ENCODE peak calls at places on chromosomes 7 and 10, in five cellular contexts. R, E, T, A and X are unnamed samples.

GRCh38 chr10:57723305-57723704 is 544.4 kb downstream of the IPMK start:
- DNase-seq in R (no peak), E (no peak), T (no peak), A (no peak), X (no peak)

GRCh38 chr7:140304071-140304799 is 94.1 kb downstream of the SLC37A3 start:
- DNase-seq in R (no peak), E (peak), T (peak), A (peak), X (peak)

GRCh38 chr10:42836771-42837468 is 54.3 kb downstream of the BMS1 start:
- DNase-seq in R (no peak), E (no peak), T (peak), A (peak), X (no peak)

GRCh38 chr10:61786728-61787127 is 114.8 kb upstream of the ARID5B start:
- DNase-seq in R (no peak), E (peak), T (peak), A (peak), X (peak)

GRCh38 chr7:3188946-3189345 is 112.1 kb upstream of the SDK1 start:
- DNase-seq in R (no peak), E (no peak), T (no peak), A (no peak), X (no peak)

GRCh38 chr10:47262606-47263295 is 37.2 kb upstream of the GDF10 start:
- DNase-seq in R (no peak), E (no peak), T (peak), A (no peak), X (no peak)

GRCh38 chr10:114684822-114685209 is 26.7 kb upstream of the ABLIM1 start:
- DNase-seq in R (no peak), E (no peak), T (peak), A (no peak), X (no peak)

GRCh38 chr10:8412541-8412940 is 358.1 kb downstream of the GATA3 start:
- DNase-seq in R (no peak), E (no peak), T (no peak), A (no peak), X (no peak)

GRCh38 chr10:48550977-48551376 is 53.9 kb downstream of the ARHGAP22 start:
- DNase-seq in R (no peak), E (no peak), T (no peak), A (no peak), X (no peak)

GRCh38 chr7:43294080-43294630 is 181.7 kb downstream of the HECW1 start:
- DNase-seq in R (no peak), E (no peak), T (peak), A (no peak), X (no peak)

GRCh38 chr7:95716357-95717122 is 55.8 kb upstream of the DYNC1I1 start:
- DNase-seq in R (peak), E (peak), T (no peak), A (no peak), X (no peak)

GRCh38 chr10:78203915-78204818 is 170.5 kb downstream of the RPS24 start:
- DNase-seq in R (no peak), E (no peak), T (peak), A (no peak), X (no peak)

GRCh38 chr10:79202188-79203013 is 133.6 kb downstream of the ZMIZ1 start:
- DNase-seq in R (peak), E (peak), T (peak), A (peak), X (no peak)

GRCh38 chr7:137501561-137501960 is 158.0 kb upstream of the PTN start:
- DNase-seq in R (no peak), E (no peak), T (no peak), A (no peak), X (no peak)

GRCh38 chr10:34895977-34896376 is 80.9 kb upstream of the PARD3 start:
- DNase-seq in R (no peak), E (no peak), T (no peak), A (no peak), X (no peak)

GRCh38 chr7:105268511-105269392 is 120.0 kb downstream of the SRPK2 start:
- DNase-seq in R (no peak), E (peak), T (peak), A (peak), X (peak)

GRCh38 chr10:17527530-17528146 is 73.2 kb upstream of the ST8SIA6 start:
- DNase-seq in R (no peak), E (no peak), T (peak), A (no peak), X (no peak)

GRCh38 chr10:122435212-122435827 is 19.1 kb upstream of the ARMS2 start:
- DNase-seq in R (no peak), E (peak), T (peak), A (no peak), X (no peak)

GRCh38 chr7:1285556-1286301 is 53.1 kb downstream of the UNCX start:
- DNase-seq in R (no peak), E (no peak), T (no peak), A (no peak), X (no peak)

GRCh38 chr10:130042386-130042785 is 68.2 kb downstream of the C10orf143 start:
- DNase-seq in R (no peak), E (no peak), T (no peak), A (no peak), X (no peak)

GRCh38 chr7:106480161-106480579 is 180.8 kb downstream of the CCDC71L start:
- DNase-seq in R (no peak), E (no peak), T (no peak), A (peak), X (peak)

GRCh38 chr7:1770331-1770730 is 100.3 kb downstream of the ELFN1 start:
- DNase-seq in R (no peak), E (no peak), T (no peak), A (no peak), X (no peak)

GRCh38 chr10:72243822-72244437 is 27.9 kb upstream of the ASCC1 start:
- DNase-seq in R (no peak), E (peak), T (peak), A (no peak), X (no peak)

GRCh38 chr7:83739527-83739926 is 90.6 kb upstream of the SEMA3E start:
- DNase-seq in R (no peak), E (no peak), T (no peak), A (no peak), X (no peak)

GRCh38 chr7:28998110-28998509 is 40.0 kb upstream of the TRIL start:
- DNase-seq in R (peak), E (no peak), T (no peak), A (no peak), X (no peak)

GRCh38 chr7:105198223-105198622 is 184.2 kb downstream of the KMT2E start:
- DNase-seq in R (no peak), E (no peak), T (peak), A (no peak), X (no peak)

GRCh38 chr10:122276611-122277205 is 5.6 kb downstream of the BTBD16 start:
- DNase-seq in R (no peak), E (peak), T (peak), A (no peak), X (no peak)

GRCh38 chr10:61024801-61025201 is 80.8 kb upstream of the RHOBTB1 start:
- DNase-seq in R (peak), E (peak), T (peak), A (no peak), X (no peak)

GRCh38 chr10:97116534-97117162 is 69.1 kb downstream of the SLIT1 start:
- DNase-seq in R (no peak), E (no peak), T (no peak), A (no peak), X (no peak)

GRCh38 chr10:62548686-62549085 is 174.5 kb downstream of the ZNF365 start:
- DNase-seq in R (no peak), E (no peak), T (no peak), A (no peak), X (no peak)

GRCh38 chr10:69495666-69496065 is 44.4 kb downstream of the TSPAN15 start:
- DNase-seq in R (no peak), E (no peak), T (no peak), A (no peak), X (no peak)

GRCh38 chr10:132927824-132928223 is 14.5 kb downstream of the CFAP46 start:
- DNase-seq in R (no peak), E (no peak), T (no peak), A (no peak), X (no peak)

GRCh38 chr7:123557016-123557630 is 495 bp downstream of the NDUFA5 start:
- DNase-seq in R (no peak), E (peak), T (peak), A (no peak), X (no peak)

GRCh38 chr10:49664006-49664841 is 15.2 kb upstream of the C10orf53 start:
- DNase-seq in R (no peak), E (no peak), T (peak), A (no peak), X (no peak)

GRCh38 chr7:32088336-32088975 is 18.2 kb upstream of the PDE1C start:
- DNase-seq in R (no peak), E (no peak), T (no peak), A (no peak), X (no peak)

GRCh38 chr10:14153570-14154055 is 177.1 kb downstream of the FRMD4A start:
- DNase-seq in R (no peak), E (peak), T (no peak), A (no peak), X (no peak)